ENCODE peak calls at places on chromosomes 13 and 19, in six cellular contexts. K is ovary, W is upper lobe of right lung, T is stomach, E is esophagus squamous epithelium, L is OCI-LY7. D is an unnamed sample.
A peak's percentile ranks its signal among the peaks of the same experiment; 100 is the strongest.

GRCh38 chr19:17505218-17505617 is 6.2 kb upstream of the PGLS start:
- DNase-seq in K (no peak), W (no peak), T (no peak), E (no peak), L (no peak), D (no peak)

GRCh38 chr19:52898101-52898500 is 666 bp upstream of the ZNF320 start:
- DNase-seq in K (peak; percentile 11), W (no peak), T (no peak), E (no peak), L (no peak), D (no peak)

GRCh38 chr13:94384217-94384905 is 95.1 kb downstream of the DCT start:
- DNase-seq in K (no peak), W (no peak), T (no peak), E (no peak), L (no peak), D (no peak)

GRCh38 chr13:75738841-75739240 is 102.7 kb downstream of the LMO7 start:
- DNase-seq in K (no peak), W (no peak), T (no peak), E (no peak), L (no peak), D (no peak)

GRCh38 chr19:49588370-49589122 is 2.4 kb upstream of the PRR12 start:
- DNase-seq in K (no peak), W (no peak), T (no peak), E (no peak), L (no peak), D (no peak)

GRCh38 chr19:13036366-13036976 is 41.2 kb downstream of the NFIX start:
- DNase-seq in K (no peak), W (peak; percentile 79), T (peak; percentile 66), E (no peak), L (no peak), D (peak; percentile 69)

GRCh38 chr19:58538257-58539168 is 5.4 kb upstream of the TRIM28 start:
- DNase-seq in K (no peak), W (no peak), T (peak; percentile 47), E (no peak), L (no peak), D (no peak)

GRCh38 chr19:10290876-10291553 is 1.3 kb downstream of the ICAM5 start:
- DNase-seq in K (peak; percentile 47), W (peak; percentile 92), T (peak; percentile 48), E (no peak), L (peak; percentile 42), D (peak; percentile 64)

GRCh38 chr13:42747399-42747873 is 33.9 kb upstream of the FAM216B start:
- DNase-seq in K (no peak), W (no peak), T (no peak), E (no peak), L (no peak), D (no peak)

GRCh38 chr13:89113744-89114143 is 1442.6 kb downstream of the SLITRK5 start:
- DNase-seq in K (no peak), W (no peak), T (no peak), E (no peak), L (no peak), D (no peak)

GRCh38 chr19:52007436-52007804 is 591 bp downstream of the ZNF615 start:
- DNase-seq in K (no peak), W (no peak), T (no peak), E (no peak), L (no peak), D (no peak)

GRCh38 chr13:99352351-99353271 is 45.4 kb upstream of the GPR183 start:
- DNase-seq in K (no peak), W (no peak), T (no peak), E (no peak), L (no peak), D (no peak)

GRCh38 chr19:24054044-24054935 is 32.7 kb upstream of the ZNF254 start:
- DNase-seq in K (no peak), W (no peak), T (no peak), E (no peak), L (no peak), D (no peak)

GRCh38 chr19:13583114-13583513 is 76.8 kb upstream of the CACNA1A start:
- DNase-seq in K (no peak), W (no peak), T (no peak), E (no peak), L (no peak), D (no peak)

GRCh38 chr13:41542281-41542680 is 84.9 kb downstream of the RGCC start:
- DNase-seq in K (no peak), W (no peak), T (no peak), E (no peak), L (no peak), D (no peak)

GRCh38 chr19:48873476-48874308 is 1.5 kb downstream of the PPP1R15A start:
- DNase-seq in K (no peak), W (no peak), T (no peak), E (no peak), L (no peak), D (no peak)

GRCh38 chr13:109700176-109700575 is 86.2 kb downstream of the IRS2 start:
- DNase-seq in K (peak; percentile 51), W (peak; percentile 81), T (peak; percentile 75), E (no peak), L (no peak), D (peak; percentile 78)

GRCh38 chr19:48061401-48062344 is 17.8 kb upstream of the CABP5 start:
- DNase-seq in K (no peak), W (no peak), T (no peak), E (no peak), L (no peak), D (no peak)

GRCh38 chr13:71772376-71772775 is 94.6 kb downstream of the DACH1 start:
- DNase-seq in K (no peak), W (no peak), T (no peak), E (no peak), L (no peak), D (no peak)

GRCh38 chr19:56877069-56877715 is 36.7 kb upstream of the PEG3 start:
- DNase-seq in K (no peak), W (no peak), T (no peak), E (no peak), L (no peak), D (no peak)

GRCh38 chr13:59477011-59477410 is 686.7 kb downstream of the DIAPH3 start:
- DNase-seq in K (no peak), W (no peak), T (no peak), E (no peak), L (peak; percentile 5), D (no peak)

GRCh38 chr13:59479629-59480028 is 684.1 kb downstream of the DIAPH3 start:
- DNase-seq in K (no peak), W (no peak), T (no peak), E (no peak), L (no peak), D (no peak)

GRCh38 chr13:59475911-59476310 is 687.8 kb downstream of the DIAPH3 start:
- DNase-seq in K (no peak), W (no peak), T (no peak), E (no peak), L (no peak), D (no peak)

GRCh38 chr13:59478908-59479307 is 684.8 kb downstream of the DIAPH3 start:
- DNase-seq in K (no peak), W (no peak), T (no peak), E (no peak), L (no peak), D (no peak)

GRCh38 chr13:59476376-59476775 is 687.4 kb downstream of the DIAPH3 start:
- DNase-seq in K (no peak), W (no peak), T (no peak), E (no peak), L (no peak), D (no peak)
- H3K4me1 ChIP-seq in K (no peaks in the 10 kb centered on the region), W (no peaks in the 10 kb centered on the region), T (no peaks in the 10 kb centered on the region), E (no peaks in the 10 kb centered on the region), L (no peaks in the 10 kb centered on the region), D (no peaks in the 10 kb centered on the region)

GRCh38 chr19:5624741-5625140 is 1.9 kb downstream of the SAFB start:
- DNase-seq in K (no peak), W (no peak), T (no peak), E (no peak), L (peak; percentile 14), D (no peak)
- H3K27ac ChIP-seq in K (no peak overlapping the region), W (peak overlapping the region; percentile 95), T (peak overlapping the region; percentile 98), E (peak overlapping the region; percentile 99), L (peak overlapping the region; percentile 80), D (peak overlapping the region; percentile 89)

GRCh38 chr13:50071399-50071798 is 56.2 kb downstream of the KCNRG start:
- DNase-seq in K (no peak), W (no peak), T (no peak), E (no peak), L (no peak), D (no peak)

GRCh38 chr13:50072676-50073075 is 57.4 kb downstream of the KCNRG start:
- DNase-seq in K (no peak), W (no peak), T (no peak), E (no peak), L (no peak), D (no peak)

GRCh38 chr13:50068508-50068907 is 53.3 kb downstream of the KCNRG start:
- DNase-seq in K (no peak), W (no peak), T (no peak), E (no peak), L (no peak), D (no peak)

GRCh38 chr13:50065712-50066111 is 50.5 kb downstream of the KCNRG start:
- DNase-seq in K (no peak), W (no peak), T (no peak), E (no peak), L (no peak), D (no peak)

DNA sequence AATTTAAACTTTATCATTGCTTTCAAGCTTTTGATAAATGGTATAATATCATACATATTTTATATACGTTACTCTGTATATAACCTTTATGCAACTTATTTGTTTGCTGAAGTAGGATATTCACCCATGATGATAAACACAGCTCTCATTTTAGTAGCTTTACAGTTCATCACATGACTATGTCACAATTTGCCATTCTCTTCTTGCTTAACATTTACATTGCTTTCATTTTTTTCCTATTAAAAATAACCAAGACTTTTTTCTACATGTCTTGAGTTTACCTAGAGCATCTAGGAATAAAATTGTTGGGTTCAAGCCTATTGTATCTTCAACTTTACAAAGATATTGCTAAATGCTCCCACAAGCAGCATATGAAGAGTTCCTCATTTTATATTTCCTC is 54.0 kb downstream of the KCNRG start:
- DNase-seq in K (no peak), W (no peak), T (no peak), E (no peak), L (no peak), D (no peak)
- H3K4me1 ChIP-seq in K (no peaks in the 10 kb centered on the region), W (no peaks in the 10 kb centered on the region), T (peaks cover 21% of the 10 kb centered on the region), E (peaks cover 63% of the 10 kb centered on the region), L (peaks cover 33% of the 10 kb centered on the region), D (peaks cover 11% of the 10 kb centered on the region)

GRCh38 chr19:2084993-2085720 is 11.0 kb downstream of the MOB3A start:
- DNase-seq in K (no peak), W (peak; percentile 88), T (peak; percentile 76), E (peak; percentile 77), L (peak; percentile 98), D (peak; percentile 65)
- H3K27ac ChIP-seq in K (no peak overlapping the region), W (peak overlapping the region; percentile 82), T (peak overlapping the region; percentile 74), E (peak overlapping the region; percentile 96), L (peak overlapping the region; percentile 94), D (peak overlapping the region; percentile 2)

DNA sequence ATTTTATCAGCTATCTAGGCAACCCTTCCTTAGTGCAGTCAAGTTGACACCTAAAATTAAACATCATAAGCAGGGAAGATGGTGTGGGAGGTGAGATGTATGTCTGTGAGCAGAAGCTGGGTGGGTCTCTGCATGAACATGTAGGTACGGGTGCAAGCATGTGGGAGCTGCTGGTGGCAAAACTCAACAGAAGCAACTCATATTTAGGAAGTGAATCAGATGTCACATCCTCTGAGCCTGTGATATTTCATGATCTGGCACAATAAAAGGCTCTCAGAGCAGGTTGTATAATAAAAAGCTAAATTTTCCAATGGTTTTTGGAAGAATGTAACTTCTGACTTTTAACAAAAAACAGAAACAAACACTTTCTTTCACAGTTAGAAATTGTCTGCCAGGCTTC is 44.4 kb downstream of the C1QTNF9 start:
- DNase-seq in K (no peak), W (no peak), T (no peak), E (no peak), L (no peak), D (no peak)
- H3K4me1 ChIP-seq in K (no peaks in the 10 kb centered on the region), W (no peaks in the 10 kb centered on the region), T (peaks cover 9% of the 10 kb centered on the region), E (peaks cover 8% of the 10 kb centered on the region), L (no peaks in the 10 kb centered on the region), D (no peaks in the 10 kb centered on the region)